ENCODE peak calls at places on chromosomes 4 and X, in five cellular contexts. One of them, this sample, is unnamed.

GRCh38 chr4:52997132-52997416 is 135.0 kb downstream of the RASL11B start:
- DNase-seq in WERI-Rb-1: no peak
- DNase-seq in heart right ventricle: no peak
- DNase-seq in colonic mucosa: no peak
- DNase-seq in CD8-positive, alpha-beta memory T cell: no peak
- DNase-seq in this sample: no peak

GRCh38 chr4:108081251-108081650 is 87.5 kb downstream of the LEF1 start:
- DNase-seq in WERI-Rb-1: no peak
- DNase-seq in heart right ventricle: no peak
- DNase-seq in colonic mucosa: no peak
- DNase-seq in CD8-positive, alpha-beta memory T cell: peak; percentile 58
- DNase-seq in this sample: no peak

GRCh38 chrX:12405306-12405705 is 267.0 kb downstream of the FRMPD4 start:
- DNase-seq in WERI-Rb-1: no peak
- DNase-seq in heart right ventricle: no peak
- DNase-seq in colonic mucosa: no peak
- DNase-seq in CD8-positive, alpha-beta memory T cell: no peak
- DNase-seq in this sample: no peak

GRCh38 chr4:150078996-150079581 is 844 bp downstream of the DCLK2 start:
- DNase-seq in WERI-Rb-1: peak; percentile 64
- DNase-seq in heart right ventricle: peak; percentile 34
- DNase-seq in colonic mucosa: peak; percentile 43
- DNase-seq in CD8-positive, alpha-beta memory T cell: no peak
- DNase-seq in this sample: peak; percentile 68

GRCh38 chrX:65634732-65635131 is 32.7 kb upstream of the MSN start:
- DNase-seq in WERI-Rb-1: no peak
- DNase-seq in heart right ventricle: no peak
- DNase-seq in colonic mucosa: no peak
- DNase-seq in CD8-positive, alpha-beta memory T cell: no peak
- DNase-seq in this sample: no peak

GRCh38 chr4:87502580-87503238 is 26.5 kb downstream of the SPARCL1 start:
- DNase-seq in WERI-Rb-1: no peak
- DNase-seq in heart right ventricle: peak; percentile 35
- DNase-seq in colonic mucosa: no peak
- DNase-seq in CD8-positive, alpha-beta memory T cell: no peak
- DNase-seq in this sample: no peak

GRCh38 chr4:95018845-95019244 is 261.1 kb downstream of the BMPR1B start:
- DNase-seq in WERI-Rb-1: peak; percentile 36
- DNase-seq in heart right ventricle: no peak
- DNase-seq in colonic mucosa: no peak
- DNase-seq in CD8-positive, alpha-beta memory T cell: no peak
- DNase-seq in this sample: no peak

GRCh38 chrX:130176354-130176776 is 4.6 kb downstream of the RAB33A start:
- DNase-seq in WERI-Rb-1: no peak
- DNase-seq in heart right ventricle: no peak
- DNase-seq in colonic mucosa: no peak
- DNase-seq in CD8-positive, alpha-beta memory T cell: no peak
- DNase-seq in this sample: no peak

GRCh38 chr4:56828784-56829535 is 7.5 kb upstream of the SPINK2 start:
- DNase-seq in WERI-Rb-1: no peak
- DNase-seq in heart right ventricle: no peak
- DNase-seq in colonic mucosa: no peak
- DNase-seq in CD8-positive, alpha-beta memory T cell: no peak
- DNase-seq in this sample: no peak

GRCh38 chrX:97267376-97267775 is 383.7 kb downstream of the RPA4 start:
- DNase-seq in WERI-Rb-1: no peak
- DNase-seq in heart right ventricle: no peak
- DNase-seq in colonic mucosa: no peak
- DNase-seq in CD8-positive, alpha-beta memory T cell: no peak
- DNase-seq in this sample: no peak

GRCh38 chr4:168540865-168541607 is 44.2 kb downstream of the PALLD start:
- DNase-seq in WERI-Rb-1: no peak
- DNase-seq in heart right ventricle: no peak
- DNase-seq in colonic mucosa: no peak
- DNase-seq in CD8-positive, alpha-beta memory T cell: no peak
- DNase-seq in this sample: no peak

GRCh38 chr4:122826596-122827257 is at the start of gene FGF2:
- DNase-seq in WERI-Rb-1: peak; percentile 62
- DNase-seq in heart right ventricle: peak; percentile 58
- DNase-seq in colonic mucosa: peak; percentile 52
- DNase-seq in CD8-positive, alpha-beta memory T cell: no peak
- DNase-seq in this sample: peak; percentile 60

GRCh38 chr4:184475096-184475461 is 729 bp upstream of the IRF2 start:
- DNase-seq in WERI-Rb-1: peak; percentile 39
- DNase-seq in heart right ventricle: peak; percentile 50
- DNase-seq in colonic mucosa: peak; percentile 58
- DNase-seq in CD8-positive, alpha-beta memory T cell: peak; percentile 64
- DNase-seq in this sample: peak; percentile 68
- H3K27ac ChIP-seq in WERI-Rb-1: peak overlapping the region; percentile 77
- H3K27ac ChIP-seq in heart right ventricle: peak overlapping the region; percentile 98
- H3K27ac ChIP-seq in colonic mucosa: peak overlapping the region; percentile 97
- H3K27ac ChIP-seq in CD8-positive, alpha-beta memory T cell: peak overlapping the region; percentile 94
- H3K27ac ChIP-seq in this sample: peak overlapping the region; percentile 99

GRCh38 chrX:13864264-13864663 is 47.4 kb upstream of the GPM6B start:
- DNase-seq in WERI-Rb-1: no peak
- DNase-seq in heart right ventricle: no peak
- DNase-seq in colonic mucosa: no peak
- DNase-seq in CD8-positive, alpha-beta memory T cell: no peak
- DNase-seq in this sample: no peak

GRCh38 chrX:13868481-13869040 is 51.7 kb upstream of the GPM6B start:
- DNase-seq in WERI-Rb-1: no peak
- DNase-seq in heart right ventricle: no peak
- DNase-seq in colonic mucosa: no peak
- DNase-seq in CD8-positive, alpha-beta memory T cell: no peak
- DNase-seq in this sample: no peak

GRCh38 chrX:13857804-13858203 is 40.9 kb upstream of the GPM6B start:
- DNase-seq in WERI-Rb-1: no peak
- DNase-seq in heart right ventricle: no peak
- DNase-seq in colonic mucosa: no peak
- DNase-seq in CD8-positive, alpha-beta memory T cell: no peak
- DNase-seq in this sample: no peak

DNA sequence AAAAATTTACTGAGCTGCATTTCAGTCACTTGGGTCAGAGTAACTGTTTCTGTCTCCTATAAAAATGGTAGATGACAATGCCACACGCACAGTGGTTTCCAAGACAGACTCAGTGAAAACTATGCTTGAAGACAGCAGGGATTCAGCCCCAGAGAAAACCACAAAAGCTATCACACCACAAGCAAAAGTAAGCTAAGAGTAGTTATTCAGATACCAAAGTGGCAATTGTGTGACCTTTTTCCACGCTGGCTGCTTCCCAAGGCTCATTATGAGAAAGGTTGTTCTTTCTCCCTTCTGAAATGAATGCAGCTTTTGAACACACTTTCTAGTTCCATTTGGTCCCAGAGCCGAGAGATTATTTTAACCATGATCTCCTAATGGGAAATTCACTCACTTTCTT is 46.4 kb upstream of the GPM6B start:
- DNase-seq in WERI-Rb-1: no peak
- DNase-seq in heart right ventricle: no peak
- DNase-seq in colonic mucosa: no peak
- DNase-seq in CD8-positive, alpha-beta memory T cell: no peak
- DNase-seq in this sample: no peak
- H3K27me3 ChIP-seq in WERI-Rb-1: no peaks in the 10 kb centered on the region
- H3K27me3 ChIP-seq in heart right ventricle: peaks cover 35% of the 10 kb centered on the region
- H3K27me3 ChIP-seq in colonic mucosa: peaks cover 4% of the 10 kb centered on the region
- H3K27me3 ChIP-seq in CD8-positive, alpha-beta memory T cell: no peaks in the 10 kb centered on the region
- H3K27me3 ChIP-seq in this sample: peaks cover 14% of the 10 kb centered on the region

GRCh38 chr4:81358173-81358572 is 113.5 kb downstream of the RASGEF1B start:
- DNase-seq in WERI-Rb-1: no peak
- DNase-seq in heart right ventricle: no peak
- DNase-seq in colonic mucosa: no peak
- DNase-seq in CD8-positive, alpha-beta memory T cell: no peak
- DNase-seq in this sample: no peak

GRCh38 chr4:81351653-81352455 is 119.9 kb downstream of the RASGEF1B start:
- DNase-seq in WERI-Rb-1: peak; percentile 83
- DNase-seq in heart right ventricle: peak; percentile 64
- DNase-seq in colonic mucosa: peak; percentile 81
- DNase-seq in CD8-positive, alpha-beta memory T cell: peak; percentile 44
- DNase-seq in this sample: peak; percentile 73

GRCh38 chr4:81355136-81355535 is 116.6 kb downstream of the RASGEF1B start:
- DNase-seq in WERI-Rb-1: peak; percentile 76
- DNase-seq in heart right ventricle: no peak
- DNase-seq in colonic mucosa: no peak
- DNase-seq in CD8-positive, alpha-beta memory T cell: no peak
- DNase-seq in this sample: no peak

GRCh38 chr4:81353861-81354260 is 117.8 kb downstream of the RASGEF1B start:
- DNase-seq in WERI-Rb-1: peak; percentile 76
- DNase-seq in heart right ventricle: no peak
- DNase-seq in colonic mucosa: no peak
- DNase-seq in CD8-positive, alpha-beta memory T cell: no peak
- DNase-seq in this sample: no peak

DNA sequence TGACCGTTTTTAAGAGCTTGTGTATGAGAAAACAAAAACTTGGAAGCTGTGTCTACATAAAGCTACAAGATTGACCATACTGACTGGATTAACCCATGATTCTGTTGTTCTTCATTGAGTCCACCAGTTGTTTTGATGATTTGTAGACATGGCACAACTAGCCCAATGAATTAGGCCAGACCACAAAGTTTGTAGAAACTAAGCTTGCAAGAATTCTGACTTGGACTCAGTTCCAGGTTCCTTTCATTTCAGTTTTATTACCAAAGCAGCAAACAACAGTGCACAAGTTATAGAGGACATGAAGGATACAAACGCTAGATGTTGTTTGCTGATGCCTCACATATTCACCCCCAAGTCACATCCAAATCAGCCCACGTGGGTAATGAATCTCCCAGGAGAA is 119.2 kb downstream of the RASGEF1B start:
- DNase-seq in WERI-Rb-1: no peak
- DNase-seq in heart right ventricle: no peak
- DNase-seq in colonic mucosa: no peak
- DNase-seq in CD8-positive, alpha-beta memory T cell: no peak
- DNase-seq in this sample: no peak
- H3K27ac ChIP-seq in WERI-Rb-1: no peak overlapping the region
- H3K27ac ChIP-seq in heart right ventricle: no peak overlapping the region
- H3K27ac ChIP-seq in colonic mucosa: no peak overlapping the region
- H3K27ac ChIP-seq in CD8-positive, alpha-beta memory T cell: no peak overlapping the region
- H3K27ac ChIP-seq in this sample: no peak overlapping the region

GRCh38 chr4:1509366-1509765 is 103.1 kb upstream of the NKX1-1 start:
- DNase-seq in WERI-Rb-1: no peak
- DNase-seq in heart right ventricle: no peak
- DNase-seq in colonic mucosa: no peak
- DNase-seq in CD8-positive, alpha-beta memory T cell: no peak
- DNase-seq in this sample: no peak
- H3K27me3 ChIP-seq in WERI-Rb-1: no peaks in the 10 kb centered on the region
- H3K27me3 ChIP-seq in heart right ventricle: peaks cover 36% of the 10 kb centered on the region
- H3K27me3 ChIP-seq in colonic mucosa: no peaks in the 10 kb centered on the region
- H3K27me3 ChIP-seq in CD8-positive, alpha-beta memory T cell: no peaks in the 10 kb centered on the region
- H3K27me3 ChIP-seq in this sample: peaks cover 12% of the 10 kb centered on the region

GRCh38 chr4:38671594-38671943 is 7.6 kb downstream of the KLF3 start:
- DNase-seq in WERI-Rb-1: no peak
- DNase-seq in heart right ventricle: no peak
- DNase-seq in colonic mucosa: no peak
- DNase-seq in CD8-positive, alpha-beta memory T cell: peak; percentile 64
- DNase-seq in this sample: no peak
- H3K27ac ChIP-seq in WERI-Rb-1: peak overlapping the region; percentile 26
- H3K27ac ChIP-seq in heart right ventricle: peak overlapping the region; percentile 83
- H3K27ac ChIP-seq in colonic mucosa: peak overlapping the region; percentile 98
- H3K27ac ChIP-seq in CD8-positive, alpha-beta memory T cell: peak overlapping the region; percentile 46
- H3K27ac ChIP-seq in this sample: peak overlapping the region; percentile 41

GRCh38 chr4:38668203-38668602 is 4.2 kb downstream of the KLF3 start:
- DNase-seq in WERI-Rb-1: no peak
- DNase-seq in heart right ventricle: no peak
- DNase-seq in colonic mucosa: no peak
- DNase-seq in CD8-positive, alpha-beta memory T cell: no peak
- DNase-seq in this sample: no peak

GRCh38 chr4:38664704-38665401 is 854 bp downstream of the KLF3 start:
- DNase-seq in WERI-Rb-1: peak; percentile 81
- DNase-seq in heart right ventricle: peak; percentile 66
- DNase-seq in colonic mucosa: peak; percentile 70
- DNase-seq in CD8-positive, alpha-beta memory T cell: peak; percentile 54
- DNase-seq in this sample: peak; percentile 62

GRCh38 chr4:38663801-38664703 is at the start of gene KLF3:
- DNase-seq in WERI-Rb-1: peak; percentile 94
- DNase-seq in heart right ventricle: peak; percentile 93
- DNase-seq in colonic mucosa: peak; percentile 94
- DNase-seq in CD8-positive, alpha-beta memory T cell: peak; percentile 93
- DNase-seq in this sample: peak; percentile 95

GRCh38 chr4:38667005-38667771 is 3.2 kb downstream of the KLF3 start:
- DNase-seq in WERI-Rb-1: peak; percentile 34
- DNase-seq in heart right ventricle: peak; percentile 90
- DNase-seq in colonic mucosa: peak; percentile 93
- DNase-seq in CD8-positive, alpha-beta memory T cell: peak; percentile 90
- DNase-seq in this sample: peak; percentile 96

GRCh38 chr4:38665846-38666490 is 2.0 kb downstream of the KLF3 start:
- DNase-seq in WERI-Rb-1: no peak
- DNase-seq in heart right ventricle: no peak
- DNase-seq in colonic mucosa: no peak
- DNase-seq in CD8-positive, alpha-beta memory T cell: peak; percentile 71
- DNase-seq in this sample: no peak
- H3K27me3 ChIP-seq in WERI-Rb-1: no peaks in the 10 kb centered on the region
- H3K27me3 ChIP-seq in heart right ventricle: no peaks in the 10 kb centered on the region
- H3K27me3 ChIP-seq in colonic mucosa: no peaks in the 10 kb centered on the region
- H3K27me3 ChIP-seq in CD8-positive, alpha-beta memory T cell: no peaks in the 10 kb centered on the region
- H3K27me3 ChIP-seq in this sample: no peaks in the 10 kb centered on the region

GRCh38 chr4:101065346-101065745 is 282.0 kb downstream of the PPP3CA start:
- DNase-seq in WERI-Rb-1: no peak
- DNase-seq in heart right ventricle: no peak
- DNase-seq in colonic mucosa: no peak
- DNase-seq in CD8-positive, alpha-beta memory T cell: no peak
- DNase-seq in this sample: no peak
- H3K27ac ChIP-seq in WERI-Rb-1: peak overlapping the region; percentile 13
- H3K27ac ChIP-seq in heart right ventricle: no peak overlapping the region
- H3K27ac ChIP-seq in colonic mucosa: no peak overlapping the region
- H3K27ac ChIP-seq in CD8-positive, alpha-beta memory T cell: no peak overlapping the region
- H3K27ac ChIP-seq in this sample: no peak overlapping the region

DNA sequence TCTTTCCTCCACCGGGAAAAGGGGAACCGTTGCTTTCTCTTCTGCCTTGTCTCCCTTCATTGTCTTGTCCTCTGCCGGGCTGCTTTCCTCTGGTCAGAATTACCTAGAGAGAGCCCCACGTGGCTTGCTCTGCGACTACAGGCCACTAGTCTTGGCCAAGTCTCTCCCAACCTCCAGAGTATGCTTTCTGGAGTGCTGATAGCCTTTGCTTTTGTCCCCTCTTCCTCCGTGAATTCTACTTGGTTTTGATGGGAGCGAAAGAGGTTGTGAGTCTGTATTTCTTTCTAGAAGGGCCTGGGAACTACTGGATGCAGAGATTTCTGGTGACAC is 5.3 kb upstream of the POU4F2 start:
- DNase-seq in WERI-Rb-1: no peak
- DNase-seq in heart right ventricle: no peak
- DNase-seq in colonic mucosa: no peak
- DNase-seq in CD8-positive, alpha-beta memory T cell: no peak
- DNase-seq in this sample: no peak
- H3K27me3 ChIP-seq in WERI-Rb-1: no peaks in the 10 kb centered on the region
- H3K27me3 ChIP-seq in heart right ventricle: peaks cover 96% of the 10 kb centered on the region
- H3K27me3 ChIP-seq in colonic mucosa: peaks cover 34% of the 10 kb centered on the region
- H3K27me3 ChIP-seq in CD8-positive, alpha-beta memory T cell: no peaks in the 10 kb centered on the region
- H3K27me3 ChIP-seq in this sample: peaks cover 67% of the 10 kb centered on the region